ENCODE peak calls at places on chromosomes 3 and 15, in five cellular contexts. Q, X, E, T and H are unnamed samples.

GRCh38 chr15:63340878-63341277 is 40.8 kb downstream of the CA12 start:
- DNase-seq in Q (no peak), E (no peak), X (no peak), T (no peak), H (no peak)

GRCh38 chr3:72657666-72658065 is 190.6 kb downstream of the SHQ1 start:
- DNase-seq in X (no peak), T (peak; percentile 15), Q (no peak), E (no peak), H (no peak)

GRCh38 chr3:140203510-140203909 is 268.5 kb downstream of the CLSTN2 start:
- DNase-seq in Q (no peak), T (no peak), X (no peak), E (no peak), H (no peak)

GRCh38 chr3:171564723-171565122 is 104.5 kb upstream of the TNIK start:
- DNase-seq in E (no peak), T (no peak), X (no peak), Q (no peak), H (no peak)

GRCh38 chr3:12774619-12775018 is 15.6 kb upstream of the TMEM40 start:
- DNase-seq in T (no peak), X (no peak), E (no peak), Q (no peak), H (no peak)

GRCh38 chr3:187186801-187187421 is 10.4 kb upstream of the RTP1 start:
- DNase-seq in Q (no peak), X (peak; percentile 62), E (no peak), T (no peak), H (no peak)

GRCh38 chr3:134309987-134310700 is 59.5 kb upstream of the RYK start:
- DNase-seq in E (no peak), Q (no peak), T (no peak), X (no peak), H (no peak)

GRCh38 chr3:39196034-39196433 is 3.6 kb upstream of the XIRP1 start:
- DNase-seq in Q (no peak), T (no peak), X (no peak), E (no peak), H (no peak)

GRCh38 chr3:30502742-30503073 is 103.7 kb upstream of the TGFBR2 start:
- DNase-seq in X (no peak), T (no peak), Q (no peak), E (no peak), H (no peak)

GRCh38 chr3:46671541-46672348 is 21.7 kb downstream of the ALS2CL start:
- DNase-seq in X (no peak), E (peak; percentile 0), T (peak; percentile 1), Q (no peak), H (no peak)

GRCh38 chr3:20865811-20866210 is 679.8 kb upstream of the SGO1 start:
- DNase-seq in Q (no peak), X (no peak), E (no peak), T (no peak), H (no peak)

GRCh38 chr3:129022995-129023332 is 21.9 kb downstream of the EFCC1 start:
- DNase-seq in Q (no peak), T (no peak), X (no peak), E (no peak), H (no peak)

GRCh38 chr3:128801779-128802369 is 75.9 kb downstream of the RAB7A start:
- DNase-seq in Q (no peak), T (no peak), E (no peak), X (no peak), H (no peak)